ENCODE peak calls at places on chromosomes 16 and 17, in eight cellular contexts. I is progenitor cell of endocrine pancreas; K is NCI-H748 treated with DMSO at 0.1 percent for 48 hours; F is activated naive CD4-positive, alpha-beta T cell treated with anti-CD3 and anti-CD28 coated beads, Interleukin-2, amount 10 ng/mL, durations not matched to agents 7 days and 5 days; W is NCI-H146; L is PC-3; P is CD8-positive, alpha-beta memory T cell; C is tibial artery. S is an unnamed sample.

GRCh38 chr16:89811321-89811720 is 5.1 kb downstream of the FANCA start:
- DNase-seq in F (no peak), P (no peak), L (no peak), W (peak; percentile 90), I (no peak), C (no peak), K (no peak), S (no peak)

GRCh38 chr17:43536236-43537088 is 9.7 kb downstream of the ETV4 start:
- DNase-seq in C (no peak), L (peak; percentile 43), I (no peak), F (no peak), K (no peak), W (no peak), P (no peak), S (no peak)

GRCh38 chr17:46144246-46144645 is 49.0 kb downstream of the KANSL1 start:
- DNase-seq in K (no peak), L (no peak), C (no peak), F (no peak), W (no peak), I (no peak), P (no peak), S (no peak)

GRCh38 chr17:5785867-5786509 is 201.7 kb upstream of the NLRP1 start:
- DNase-seq in I (no peak), L (peak; percentile 60), W (no peak), F (no peak), P (no peak), C (peak; percentile 32), K (no peak), S (no peak)

GRCh38 chr16:58500329-58501241 is 642 bp downstream of the NDRG4 start:
- DNase-seq in K (peak; percentile 0), L (no peak), C (peak; percentile 50), W (peak; percentile 26), I (no peak), P (no peak), F (no peak), S (no peak)

GRCh38 chr17:61457226-61457983 is 5.2 kb downstream of the TBX4 start:
- DNase-seq in I (no peak), W (no peak), K (no peak), C (no peak), L (no peak), P (no peak), F (no peak), S (no peak)

GRCh38 chr17:29291163-29291752 is 2.7 kb downstream of the NUFIP2 start:
- DNase-seq in C (no peak), K (peak; percentile 74), F (no peak), P (no peak), L (peak; percentile 75), W (peak; percentile 43), I (no peak), S (peak; percentile 21)

GRCh38 chr17:2075336-2076056 is 20.6 kb downstream of the HIC1 start:
- DNase-seq in F (no peak), P (no peak), C (no peak), W (no peak), K (no peak), L (peak; percentile 58), I (no peak), S (no peak)

GRCh38 chr17:74972973-74973328 is 392 bp upstream of the HID1 start:
- DNase-seq in C (no peak), I (no peak), L (no peak), W (no peak), P (no peak), K (no peak), F (no peak), S (no peak)

GRCh38 chr17:49515196-49515770 is 20.2 kb downstream of the NGFR start:
- DNase-seq in C (peak; percentile 98), K (no peak), I (no peak), F (no peak), L (peak; percentile 46), P (no peak), W (no peak), S (no peak)

GRCh38 chr17:72122002-72122310 is 1.1 kb downstream of the SOX9 start:
- DNase-seq in K (no peak), C (no peak), F (no peak), W (peak; percentile 37), P (no peak), L (peak; percentile 42), I (no peak), S (no peak)

GRCh38 chr16:28090646-28091377 is 27.3 kb upstream of the GSG1L start:
- DNase-seq in I (no peak), P (no peak), C (no peak), K (no peak), W (no peak), F (no peak), L (peak; percentile 36), S (no peak)

GRCh38 chr17:35167666-35168065 is 20.0 kb downstream of the UNC45B start:
- DNase-seq in F (no peak), K (no peak), I (no peak), C (no peak), L (peak; percentile 51), P (no peak), W (no peak), S (no peak)

GRCh38 chr16:84990782-84991181 is 20.6 kb downstream of the ZDHHC7 start:
- DNase-seq in L (no peak), K (no peak), P (no peak), I (no peak), F (no peak), C (no peak), W (no peak), S (no peak)

GRCh38 chr17:75980188-75981018 is 1.4 kb downstream of the TEN1 start:
- DNase-seq in P (no peak), F (no peak), C (peak; percentile 49), K (no peak), L (no peak), I (no peak), W (peak; percentile 4), S (peak; percentile 9)

GRCh38 chr16:70495425-70496182 is 27.8 kb downstream of the COG4 start:
- DNase-seq in K (no peak), L (no peak), W (no peak), I (no peak), P (no peak), F (no peak), C (no peak), S (no peak)

GRCh38 chr16:4011225-4011939 is 104.9 kb downstream of the ADCY9 start:
- DNase-seq in I (no peak), F (no peak), C (no peak), L (no peak), P (no peak), K (no peak), W (no peak), S (no peak)

GRCh38 chr17:16652847-16653366 is 743 bp downstream of the ZNF624 start:
- DNase-seq in P (no peak), C (no peak), K (peak; percentile 74), I (no peak), F (no peak), W (peak; percentile 5), L (peak; percentile 48), S (no peak)

GRCh38 chr16:54077412-54077821 is 209.2 kb downstream of the IRX3 start:
- DNase-seq in L (peak; percentile 80), K (no peak), F (no peak), C (no peak), P (no peak), I (no peak), W (no peak), S (no peak)

GRCh38 chr17:77286641-77287431 is 146.1 kb downstream of the SEC14L1 start:
- DNase-seq in K (no peak), C (peak; percentile 78), I (no peak), F (no peak), L (peak; percentile 99), P (no peak), W (no peak), S (no peak)

GRCh38 chr17:71764507-71764906 is 356.3 kb upstream of the SOX9 start:
- DNase-seq in P (no peak), L (peak; percentile 53), K (no peak), F (no peak), I (peak; percentile 13), W (peak; percentile 7), C (no peak), S (no peak)

GRCh38 chr17:38605230-38605851 is 411 bp downstream of the SRCIN1 start:
- DNase-seq in P (no peak), W (peak; percentile 74), F (no peak), C (no peak), K (no peak), L (no peak), I (no peak), S (no peak)

GRCh38 chr17:20095366-20096080 is 86.4 kb downstream of the SPECC1 start:
- DNase-seq in F (no peak), K (peak; percentile 63), P (no peak), I (peak; percentile 24), C (peak; percentile 92), W (peak; percentile 77), L (peak; percentile 63), S (no peak)